ENCODE peak calls at places on chromosomes 1 and 21, in five cellular contexts. U, B, D, I and X are unnamed samples. For H3K4me1, the result is how much of the 10 kb centered on the place peaks cover.

GRCh38 chr1:2832506-2833453 is 31.3 kb upstream of the TTC34 start:
- DNase-seq in U (no peak), B (peak), I (no peak), D (no peak), X (no peak)

GRCh38 chr21:36706482-36706852 is 7.6 kb downstream of the SIM2 start:
- DNase-seq in U (no peak), B (no peak), I (no peak), D (no peak), X (peak)

GRCh38 chr1:100606438-100606837 is 68.5 kb downstream of the GPR88 start:
- DNase-seq in I (peak), D (peak), B (peak), U (peak), X (no peak)

GRCh38 chr1:229148041-229148671 is 122.8 kb upstream of the RAB4A start:
- DNase-seq in U (peak), D (no peak), B (peak), I (peak), X (no peak)

GRCh38 chr1:206751891-206752290 is 18.7 kb upstream of the IL19 start:
- DNase-seq in D (no peak), I (no peak), U (no peak), B (no peak), X (no peak)

GRCh38 chr1:239814306-239814881 is 277.3 kb upstream of the FMN2 start:
- DNase-seq in I (peak), B (no peak), U (no peak), D (peak), X (no peak)

GRCh38 chr1:233959089-233959488 is 54.6 kb downstream of the SLC35F3 start:
- DNase-seq in B (no peak), D (no peak), U (no peak), I (no peak), X (no peak)

GRCh38 chr1:2288816-2289536 is 60.9 kb downstream of the SKI start:
- DNase-seq in I (no peak), D (no peak), U (no peak), B (no peak), X (no peak)

GRCh38 chr1:2097386-2098300 is 47.4 kb downstream of the PRKCZ start:
- DNase-seq in D (no peak), U (no peak), I (no peak), B (no peak), X (no peak)

GRCh38 chr21:26273686-26274313 is 103.2 kb upstream of the APP start:
- DNase-seq in B (no peak), I (peak), D (no peak), U (no peak), X (no peak)

GRCh38 chr1:226738995-226739695 is at the start of gene ITPKB:
- DNase-seq in B (no peak), D (peak), I (peak), U (peak), X (peak)

GRCh38 chr1:161407451-161407985 is 39.8 kb upstream of the CFAP126 start:
- DNase-seq in D (no peak), I (no peak), U (no peak), B (no peak), X (no peak)

GRCh38 chr1:161398900-161399256 is 31.2 kb upstream of the CFAP126 start:
- DNase-seq in B (no peak), D (no peak), I (no peak), U (no peak), X (no peak)

GRCh38 chr1:161404051-161404597 is 36.4 kb upstream of the CFAP126 start:
- DNase-seq in B (no peak), I (no peak), U (no peak), D (no peak), X (no peak)

GRCh38 chr1:161399257-161399998 is 31.8 kb upstream of the CFAP126 start:
- DNase-seq in B (peak), I (peak), U (peak), D (peak), X (peak)

DNA sequence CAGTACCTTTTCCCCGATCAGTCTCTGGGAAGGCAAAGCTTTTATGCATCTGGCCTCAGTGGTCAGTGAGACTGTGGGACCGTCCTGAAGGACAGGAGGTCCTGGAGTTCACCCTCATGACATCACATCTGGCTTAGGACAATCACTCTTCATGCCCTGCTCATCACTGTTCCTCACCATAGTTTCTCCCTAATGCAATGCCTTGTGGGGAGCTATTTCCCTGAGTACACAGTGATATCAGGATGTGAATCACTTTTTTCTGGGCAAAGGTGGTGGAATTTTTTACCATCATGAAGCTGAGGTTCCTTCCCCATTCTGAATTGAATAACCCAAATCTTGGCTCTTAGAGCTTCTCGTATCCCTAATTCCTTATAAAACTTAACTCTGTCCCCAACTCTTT is 34.8 kb upstream of the CFAP126 start:
- DNase-seq in B (no peak), U (no peak), D (no peak), I (no peak), X (no peak)
- H3K4me1 ChIP-seq in B (under half), U (under half), D (under half), I (under half), X (under half)

DNA sequence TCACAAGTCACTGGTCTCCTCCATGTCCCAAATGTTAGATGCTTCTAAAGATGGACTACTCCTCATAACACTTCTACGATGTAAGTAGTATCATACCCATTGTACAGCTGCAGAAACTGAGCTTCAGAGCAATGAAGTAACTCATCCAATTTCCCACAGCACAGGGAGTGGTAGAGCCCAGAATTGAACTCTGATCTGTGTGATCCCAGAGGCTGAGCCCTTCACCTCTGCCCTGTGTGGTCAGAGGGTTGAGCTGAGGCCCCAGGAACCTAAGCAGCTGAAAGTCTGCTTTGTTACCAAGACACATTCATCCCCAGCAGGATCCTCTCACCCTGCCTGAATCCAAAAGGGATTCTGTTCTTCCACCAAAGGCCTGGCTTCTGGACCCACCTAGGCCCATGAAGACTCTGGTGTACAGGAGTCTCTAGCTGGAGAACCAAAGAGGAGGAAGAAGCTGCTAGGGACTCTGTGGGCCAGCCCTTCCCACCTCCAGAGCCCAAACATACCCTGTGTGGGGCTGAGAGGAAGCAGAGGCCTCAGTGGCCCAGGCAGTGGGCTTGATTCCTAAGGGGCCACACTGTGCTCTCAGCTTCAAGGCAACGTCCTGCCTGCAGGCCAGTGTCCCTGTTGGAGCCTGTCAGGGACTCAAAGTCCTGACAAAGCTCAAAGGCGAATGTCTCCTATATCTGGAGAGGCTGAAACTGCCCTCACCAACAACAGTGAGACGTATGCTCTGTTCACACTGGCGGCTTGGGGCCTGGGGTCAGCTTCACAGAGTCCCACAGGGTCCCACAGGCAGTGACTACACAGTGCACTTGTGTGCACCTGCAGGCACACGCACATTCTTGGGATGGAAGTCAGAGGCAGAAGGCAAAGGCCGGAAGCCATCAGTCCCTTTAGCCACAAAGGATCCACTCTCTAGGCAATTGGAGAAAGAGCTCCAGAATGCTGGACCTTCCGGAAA is 40.4 kb upstream of the SLC30A1 start:
- DNase-seq in D (no peak), I (no peak), U (no peak), B (no peak), X (no peak)
- H3K4me1 ChIP-seq in D (under half), I (under half), U (under half), B (under half), X (under half)

GRCh38 chr1:64476251-64476952 is 6.5 kb downstream of the CACHD1 start:
- DNase-seq in D (peak), U (no peak), B (no peak), I (no peak), X (no peak)

GRCh38 chr1:64473367-64473766 is 3.4 kb downstream of the CACHD1 start:
- DNase-seq in D (no peak), I (peak), B (no peak), U (no peak), X (no peak)

GRCh38 chr1:64472805-64473204 is 2.9 kb downstream of the CACHD1 start:
- DNase-seq in B (no peak), D (no peak), I (peak), U (peak), X (no peak)

GRCh38 chr1:64474639-64475038 is 4.7 kb downstream of the CACHD1 start:
- DNase-seq in I (no peak), D (peak), B (peak), U (no peak), X (no peak)

DNA sequence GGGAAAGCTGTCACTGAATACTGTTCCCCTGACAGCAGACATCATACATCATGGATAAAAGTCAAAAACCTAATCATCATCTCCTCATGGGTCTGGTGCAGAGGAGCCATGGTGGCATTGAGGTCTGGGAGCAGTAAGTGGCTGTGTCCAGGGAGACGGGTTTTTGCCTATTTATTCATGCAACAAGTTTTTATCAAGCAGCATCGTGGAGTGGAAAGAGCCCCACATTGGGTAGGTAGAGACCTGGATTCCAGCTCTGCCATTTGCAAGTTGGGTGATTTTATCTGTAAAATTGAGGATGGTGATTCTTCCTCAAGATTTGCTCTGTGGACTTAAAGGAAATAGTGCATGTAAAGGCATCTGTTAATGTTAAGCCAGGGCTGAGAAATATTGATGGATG is 4.2 kb downstream of the CACHD1 start:
- DNase-seq in I (no peak), B (no peak), D (no peak), U (no peak), X (no peak)
- H3K4me1 ChIP-seq in I (under half), B (under half), D (under half), U (under half), X (under half)

GRCh38 chr1:151286619-151287340 is 4.7 kb downstream of the ZNF687 start:
- DNase-seq in U (no peak), I (no peak), B (no peak), D (no peak), X (no peak)
- H3K4me1 ChIP-seq in U (under half), I (under half), B (under half), D (under half), X (under half)

GRCh38 chr1:8092603-8093141 is 66.6 kb upstream of the ERRFI1 start:
- DNase-seq in D (no peak), I (no peak), U (no peak), B (no peak), X (no peak)
- H3K4me1 ChIP-seq in D (under half), I (under half), U (under half), B (under half), X (under half)